ENCODE peak calls at places on chromosomes 7 and 10, in seven cellular contexts. R is activated naive CD8-positive, alpha-beta T cell treated with anti-CD3 and anti-CD28 coated beads for 36 hours; Z is stimulated activated CD4-positive, alpha-beta T cell treated with anti-CD3 and anti-CD28 coated beads, TNF-alpha, amount 100 ng/mL, for 24 hours; Q is ELR; G is fibroblast of lung; T is dermis blood vessel endothelial cell; V is CD8-positive, alpha-beta memory T cell. A is an unnamed sample.
A peak's percentile ranks its signal among the peaks of the same experiment; 100 is the strongest.

GRCh38 chr10:125626671-125627070 is 56.3 kb downstream of the TEX36 start:
- DNase-seq in Q (no peak), T (peak; percentile 50), Z (no peak), G (no peak), V (no peak), R (no peak), A (no peak)

GRCh38 chr7:139488810-139489209 is 5.3 kb upstream of the KLRG2 start:
- DNase-seq in Q (no peak), T (no peak), V (no peak), R (no peak), Z (no peak), G (no peak), A (no peak)

GRCh38 chr10:67017218-67017617 is 91.4 kb downstream of the LRRTM3 start:
- DNase-seq in G (no peak), Q (no peak), R (no peak), T (no peak), Z (no peak), V (no peak), A (no peak)

GRCh38 chr7:116211913-116212596 is 1.7 kb downstream of the TES start:
- DNase-seq in R (no peak), T (peak; percentile 63), Z (no peak), V (no peak), Q (peak; percentile 52), G (peak; percentile 50), A (no peak)

GRCh38 chr7:137768371-137768770 is 78.4 kb downstream of the DGKI start:
- DNase-seq in V (no peak), Z (no peak), R (no peak), G (peak; percentile 18), Q (no peak), T (no peak), A (no peak)

GRCh38 chr7:16422917-16423316 is 1.6 kb upstream of the CRPPA start:
- DNase-seq in Z (no peak), V (no peak), T (no peak), G (no peak), R (no peak), Q (no peak), A (no peak)

GRCh38 chr7:133633055-133633454 is 380.2 kb downstream of the EXOC4 start:
- DNase-seq in Z (no peak), V (no peak), R (no peak), T (peak; percentile 25), G (peak; percentile 55), Q (peak; percentile 64), A (no peak)

GRCh38 chr7:128867842-128868623 is 5.4 kb downstream of the ATP6V1F start:
- DNase-seq in G (no peak), Z (no peak), T (no peak), V (no peak), R (no peak), Q (no peak), A (no peak)

GRCh38 chr10:110918269-110918632 is 729 bp downstream of the BBIP1 start:
- DNase-seq in G (peak; percentile 96), Z (peak; percentile 89), Q (peak; percentile 97), V (peak; percentile 81), T (peak; percentile 96), R (no peak), A (no peak)

GRCh38 chr10:129754211-129755050 is 209.6 kb downstream of the EBF3 start:
- DNase-seq in V (no peak), G (no peak), Z (no peak), Q (no peak), R (no peak), T (no peak), A (peak; percentile 20)